ENCODE peak calls at places on chromosomes 12 and 14, in six cellular contexts. One of them, this sample, is unnamed.

GRCh38 chr12:28535216-28535615 is 345.0 kb downstream of the CCDC91 start:
- DNase-seq in fibroblast of the aortic adventitia: peak
- DNase-seq in OCI-LY7: no peak
- DNase-seq in left ventricle myocardium superior: no peak
- DNase-seq in neural progenitor cell: no peak
- DNase-seq in SHP77 treated with DMSO at 0.1 percent for 48 hours: no peak
- DNase-seq in this sample: no peak

GRCh38 chr12:120940799-120941198 is 36.6 kb upstream of the SPPL3 start:
- DNase-seq in fibroblast of the aortic adventitia: peak
- DNase-seq in OCI-LY7: no peak
- DNase-seq in left ventricle myocardium superior: no peak
- DNase-seq in neural progenitor cell: no peak
- DNase-seq in SHP77 treated with DMSO at 0.1 percent for 48 hours: no peak
- DNase-seq in this sample: no peak

GRCh38 chr14:105311838-105312237 is 2.7 kb upstream of the PACS2 start:
- DNase-seq in fibroblast of the aortic adventitia: no peak
- DNase-seq in OCI-LY7: no peak
- DNase-seq in left ventricle myocardium superior: no peak
- DNase-seq in neural progenitor cell: peak
- DNase-seq in SHP77 treated with DMSO at 0.1 percent for 48 hours: no peak
- DNase-seq in this sample: no peak

GRCh38 chr14:52111583-52111982 is 42.7 kb upstream of the NID2 start:
- DNase-seq in fibroblast of the aortic adventitia: peak
- DNase-seq in OCI-LY7: no peak
- DNase-seq in left ventricle myocardium superior: no peak
- DNase-seq in neural progenitor cell: no peak
- DNase-seq in SHP77 treated with DMSO at 0.1 percent for 48 hours: no peak
- DNase-seq in this sample: no peak

GRCh38 chr12:113697646-113698504 is 226.2 kb upstream of the LHX5 start:
- DNase-seq in fibroblast of the aortic adventitia: peak
- DNase-seq in OCI-LY7: no peak
- DNase-seq in left ventricle myocardium superior: no peak
- DNase-seq in neural progenitor cell: peak
- DNase-seq in SHP77 treated with DMSO at 0.1 percent for 48 hours: peak
- DNase-seq in this sample: no peak

GRCh38 chr12:122076743-122077495 is 1.6 kb upstream of the MLXIP start:
- DNase-seq in fibroblast of the aortic adventitia: no peak
- DNase-seq in OCI-LY7: peak
- DNase-seq in left ventricle myocardium superior: no peak
- DNase-seq in neural progenitor cell: no peak
- DNase-seq in SHP77 treated with DMSO at 0.1 percent for 48 hours: no peak
- DNase-seq in this sample: peak

GRCh38 chr14:104680056-104680805 is 9.2 kb upstream of the INF2 start:
- DNase-seq in fibroblast of the aortic adventitia: peak
- DNase-seq in OCI-LY7: no peak
- DNase-seq in left ventricle myocardium superior: peak
- DNase-seq in neural progenitor cell: no peak
- DNase-seq in SHP77 treated with DMSO at 0.1 percent for 48 hours: no peak
- DNase-seq in this sample: peak

GRCh38 chr14:104436741-104437701 is 142.5 kb upstream of the C14orf180 start:
- DNase-seq in fibroblast of the aortic adventitia: no peak
- DNase-seq in OCI-LY7: no peak
- DNase-seq in left ventricle myocardium superior: no peak
- DNase-seq in neural progenitor cell: no peak
- DNase-seq in SHP77 treated with DMSO at 0.1 percent for 48 hours: no peak
- DNase-seq in this sample: peak

GRCh38 chr12:54126696-54127537 is 61.9 kb downstream of the SMUG1 start:
- DNase-seq in fibroblast of the aortic adventitia: peak
- DNase-seq in OCI-LY7: no peak
- DNase-seq in left ventricle myocardium superior: peak
- DNase-seq in neural progenitor cell: peak
- DNase-seq in SHP77 treated with DMSO at 0.1 percent for 48 hours: no peak
- DNase-seq in this sample: no peak

GRCh38 chr14:58829594-58829993 is 191.8 kb downstream of the DACT1 start:
- DNase-seq in fibroblast of the aortic adventitia: no peak
- DNase-seq in OCI-LY7: no peak
- DNase-seq in left ventricle myocardium superior: no peak
- DNase-seq in neural progenitor cell: no peak
- DNase-seq in SHP77 treated with DMSO at 0.1 percent for 48 hours: no peak
- DNase-seq in this sample: no peak

GRCh38 chr14:103716091-103716801 is 636 bp downstream of the ZFYVE21 start:
- DNase-seq in fibroblast of the aortic adventitia: peak
- DNase-seq in OCI-LY7: no peak
- DNase-seq in left ventricle myocardium superior: peak
- DNase-seq in neural progenitor cell: no peak
- DNase-seq in SHP77 treated with DMSO at 0.1 percent for 48 hours: no peak
- DNase-seq in this sample: peak

GRCh38 chr14:80973918-80974317 is 18.5 kb downstream of the TSHR start:
- DNase-seq in fibroblast of the aortic adventitia: no peak
- DNase-seq in OCI-LY7: no peak
- DNase-seq in left ventricle myocardium superior: no peak
- DNase-seq in neural progenitor cell: no peak
- DNase-seq in SHP77 treated with DMSO at 0.1 percent for 48 hours: no peak
- DNase-seq in this sample: no peak

GRCh38 chr14:56799327-56799645 is 11.0 kb downstream of the OTX2 start:
- DNase-seq in fibroblast of the aortic adventitia: no peak
- DNase-seq in OCI-LY7: no peak
- DNase-seq in left ventricle myocardium superior: no peak
- DNase-seq in neural progenitor cell: no peak
- DNase-seq in SHP77 treated with DMSO at 0.1 percent for 48 hours: no peak
- DNase-seq in this sample: no peak

GRCh38 chr12:122851820-122852219 is 16.6 kb downstream of the HIP1R start:
- DNase-seq in fibroblast of the aortic adventitia: peak
- DNase-seq in OCI-LY7: no peak
- DNase-seq in left ventricle myocardium superior: no peak
- DNase-seq in neural progenitor cell: no peak
- DNase-seq in SHP77 treated with DMSO at 0.1 percent for 48 hours: no peak
- DNase-seq in this sample: no peak

GRCh38 chr12:104534857-104535248 is 78.1 kb downstream of the CHST11 start:
- DNase-seq in fibroblast of the aortic adventitia: no peak
- DNase-seq in OCI-LY7: no peak
- DNase-seq in left ventricle myocardium superior: no peak
- DNase-seq in neural progenitor cell: no peak
- DNase-seq in SHP77 treated with DMSO at 0.1 percent for 48 hours: no peak
- DNase-seq in this sample: no peak

GRCh38 chr14:22974530-22975313 is 7.6 kb downstream of the AJUBA start:
- DNase-seq in fibroblast of the aortic adventitia: no peak
- DNase-seq in OCI-LY7: no peak
- DNase-seq in left ventricle myocardium superior: peak
- DNase-seq in neural progenitor cell: no peak
- DNase-seq in SHP77 treated with DMSO at 0.1 percent for 48 hours: no peak
- DNase-seq in this sample: no peak

GRCh38 chr12:114955414-114956014 is 271.5 kb upstream of the TBX3 start:
- DNase-seq in fibroblast of the aortic adventitia: peak
- DNase-seq in OCI-LY7: no peak
- DNase-seq in left ventricle myocardium superior: no peak
- DNase-seq in neural progenitor cell: no peak
- DNase-seq in SHP77 treated with DMSO at 0.1 percent for 48 hours: no peak
- DNase-seq in this sample: no peak

GRCh38 chr14:50027797-50028196 is 88.6 kb downstream of the VCPKMT start:
- DNase-seq in fibroblast of the aortic adventitia: no peak
- DNase-seq in OCI-LY7: no peak
- DNase-seq in left ventricle myocardium superior: no peak
- DNase-seq in neural progenitor cell: no peak
- DNase-seq in SHP77 treated with DMSO at 0.1 percent for 48 hours: no peak
- DNase-seq in this sample: no peak

GRCh38 chr12:110175201-110175600 is 51.0 kb downstream of the IFT81 start:
- DNase-seq in fibroblast of the aortic adventitia: no peak
- DNase-seq in OCI-LY7: no peak
- DNase-seq in left ventricle myocardium superior: no peak
- DNase-seq in neural progenitor cell: no peak
- DNase-seq in SHP77 treated with DMSO at 0.1 percent for 48 hours: no peak
- DNase-seq in this sample: no peak

GRCh38 chr14:31283568-31284252 is 76.1 kb upstream of the HECTD1 start:
- DNase-seq in fibroblast of the aortic adventitia: peak
- DNase-seq in OCI-LY7: no peak
- DNase-seq in left ventricle myocardium superior: no peak
- DNase-seq in neural progenitor cell: no peak
- DNase-seq in SHP77 treated with DMSO at 0.1 percent for 48 hours: no peak
- DNase-seq in this sample: no peak

GRCh38 chr12:25645421-25645820 is 92.3 kb upstream of the LMNTD1 start:
- DNase-seq in fibroblast of the aortic adventitia: no peak
- DNase-seq in OCI-LY7: no peak
- DNase-seq in left ventricle myocardium superior: no peak
- DNase-seq in neural progenitor cell: no peak
- DNase-seq in SHP77 treated with DMSO at 0.1 percent for 48 hours: no peak
- DNase-seq in this sample: no peak

GRCh38 chr12:84912191-84913142 is at the start of gene SLC6A15:
- DNase-seq in fibroblast of the aortic adventitia: peak
- DNase-seq in OCI-LY7: no peak
- DNase-seq in left ventricle myocardium superior: peak
- DNase-seq in neural progenitor cell: peak
- DNase-seq in SHP77 treated with DMSO at 0.1 percent for 48 hours: peak
- DNase-seq in this sample: peak

GRCh38 chr12:28795306-28795705 is 353.8 kb upstream of the FAR2 start:
- DNase-seq in fibroblast of the aortic adventitia: peak
- DNase-seq in OCI-LY7: no peak
- DNase-seq in left ventricle myocardium superior: no peak
- DNase-seq in neural progenitor cell: no peak
- DNase-seq in SHP77 treated with DMSO at 0.1 percent for 48 hours: no peak
- DNase-seq in this sample: no peak

GRCh38 chr14:44700184-44700583 is 193.1 kb upstream of the FSCB start:
- DNase-seq in fibroblast of the aortic adventitia: peak
- DNase-seq in OCI-LY7: no peak
- DNase-seq in left ventricle myocardium superior: no peak
- DNase-seq in neural progenitor cell: no peak
- DNase-seq in SHP77 treated with DMSO at 0.1 percent for 48 hours: no peak
- DNase-seq in this sample: no peak

GRCh38 chr14:56351861-56352260 is 227.7 kb upstream of the TMEM260 start:
- DNase-seq in fibroblast of the aortic adventitia: peak
- DNase-seq in OCI-LY7: no peak
- DNase-seq in left ventricle myocardium superior: no peak
- DNase-seq in neural progenitor cell: no peak
- DNase-seq in SHP77 treated with DMSO at 0.1 percent for 48 hours: no peak
- DNase-seq in this sample: no peak

GRCh38 chr12:131673519-131674265 is 37.2 kb upstream of the SFSWAP start:
- DNase-seq in fibroblast of the aortic adventitia: peak
- DNase-seq in OCI-LY7: no peak
- DNase-seq in left ventricle myocardium superior: no peak
- DNase-seq in neural progenitor cell: no peak
- DNase-seq in SHP77 treated with DMSO at 0.1 percent for 48 hours: no peak
- DNase-seq in this sample: no peak

GRCh38 chr12:47988073-47989022 is 15.9 kb downstream of the COL2A1 start:
- DNase-seq in fibroblast of the aortic adventitia: peak
- DNase-seq in OCI-LY7: no peak
- DNase-seq in left ventricle myocardium superior: no peak
- DNase-seq in neural progenitor cell: peak
- DNase-seq in SHP77 treated with DMSO at 0.1 percent for 48 hours: no peak
- DNase-seq in this sample: no peak

GRCh38 chr12:127245437-127245836 is 1021.5 kb upstream of the TMEM132C start:
- DNase-seq in fibroblast of the aortic adventitia: peak
- DNase-seq in OCI-LY7: no peak
- DNase-seq in left ventricle myocardium superior: no peak
- DNase-seq in neural progenitor cell: no peak
- DNase-seq in SHP77 treated with DMSO at 0.1 percent for 48 hours: no peak
- DNase-seq in this sample: no peak

GRCh38 chr14:23416801-23417200 is 8.7 kb upstream of the MYH6 start:
- DNase-seq in fibroblast of the aortic adventitia: no peak
- DNase-seq in OCI-LY7: no peak
- DNase-seq in left ventricle myocardium superior: no peak
- DNase-seq in neural progenitor cell: no peak
- DNase-seq in SHP77 treated with DMSO at 0.1 percent for 48 hours: no peak
- DNase-seq in this sample: no peak

GRCh38 chr14:53851394-53852056 is 105.1 kb downstream of the BMP4 start:
- DNase-seq in fibroblast of the aortic adventitia: no peak
- DNase-seq in OCI-LY7: no peak
- DNase-seq in left ventricle myocardium superior: no peak
- DNase-seq in neural progenitor cell: no peak
- DNase-seq in SHP77 treated with DMSO at 0.1 percent for 48 hours: no peak
- DNase-seq in this sample: no peak

GRCh38 chr12:75836533-75836932 is 195.0 kb downstream of the PHLDA1 start:
- DNase-seq in fibroblast of the aortic adventitia: no peak
- DNase-seq in OCI-LY7: no peak
- DNase-seq in left ventricle myocardium superior: no peak
- DNase-seq in neural progenitor cell: no peak
- DNase-seq in SHP77 treated with DMSO at 0.1 percent for 48 hours: no peak
- DNase-seq in this sample: no peak

GRCh38 chr12:50505386-50505827 is 622 bp downstream of the DIP2B start:
- DNase-seq in fibroblast of the aortic adventitia: peak
- DNase-seq in OCI-LY7: peak
- DNase-seq in left ventricle myocardium superior: no peak
- DNase-seq in neural progenitor cell: peak
- DNase-seq in SHP77 treated with DMSO at 0.1 percent for 48 hours: no peak
- DNase-seq in this sample: no peak

This sample was measured in Right ventricle myocardium inferior.